ENCODE peak calls at places on chromosomes 1 and 21, in seven cellular contexts. H is prostate gland, Q is progenitor cell of endocrine pancreas, B is Calu3, L is pancreas, C is breast epithelium, O is colonic mucosa. J is an unnamed sample.

GRCh38 chr1:206992815-206993214 is 22.6 kb upstream of the FCAMR start:
- DNase-seq in H (no peak), Q (no peak), B (peak; percentile 48), L (no peak), C (no peak), O (no peak), J (no peak)

GRCh38 chr1:59393211-59394180 is 96.6 kb downstream of the FGGY start:
- DNase-seq in H (peak; percentile 64), Q (no peak), B (no peak), L (peak; percentile 73), C (peak; percentile 77), O (peak; percentile 41), J (no peak)

GRCh38 chr1:7302873-7303272 is 468.2 kb upstream of the VAMP3 start:
- DNase-seq in H (no peak), Q (no peak), B (no peak), L (no peak), C (no peak), O (peak; percentile 7), J (no peak)

GRCh38 chr21:27734146-27734545 is 767.3 kb upstream of the ADAMTS5 start:
- DNase-seq in H (no peak), Q (no peak), B (no peak), L (no peak), C (no peak), O (no peak), J (no peak)

GRCh38 chr1:217333939-217334338 is 297.0 kb downstream of the GPATCH2 start:
- DNase-seq in H (no peak), Q (no peak), B (peak; percentile 58), L (peak; percentile 13), C (no peak), O (peak; percentile 18), J (no peak)

GRCh38 chr1:3352952-3353331 is 101.5 kb upstream of the ARHGEF16 start:
- DNase-seq in H (no peak), Q (no peak), B (no peak), L (peak; percentile 57), C (no peak), O (peak; percentile 68), J (no peak)

GRCh38 chr1:45010855-45011811 is at the start of gene HECTD3:
- DNase-seq in H (peak; percentile 77), Q (peak; percentile 33), B (peak; percentile 69), L (peak; percentile 84), C (peak; percentile 60), O (peak; percentile 93), J (peak; percentile 61)

GRCh38 chr1:113133038-113133437 is 60.0 kb downstream of the LRIG2 start:
- DNase-seq in H (no peak), Q (no peak), B (no peak), L (no peak), C (no peak), O (no peak), J (no peak)

GRCh38 chr1:24981632-24982007 is 51.5 kb upstream of the RUNX3 start:
- DNase-seq in H (no peak), Q (no peak), B (no peak), L (no peak), C (no peak), O (no peak), J (peak; percentile 60)

GRCh38 chr1:116113615-116114014 is 2.4 kb downstream of the MAB21L3 start:
- DNase-seq in H (no peak), Q (no peak), B (no peak), L (no peak), C (no peak), O (no peak), J (no peak)

GRCh38 chr1:186987065-186987464 is 158.3 kb downstream of the PLA2G4A start:
- DNase-seq in H (no peak), Q (no peak), B (no peak), L (no peak), C (no peak), O (no peak), J (no peak)

GRCh38 chr1:51516639-51517158 is 2.4 kb downstream of the EPS15 start:
- DNase-seq in H (no peak), Q (no peak), B (no peak), L (no peak), C (no peak), O (no peak), J (no peak)

GRCh38 chr21:44013380-44014088 is 1.4 kb downstream of the TRAPPC10 start:
- DNase-seq in H (no peak), Q (no peak), B (no peak), L (no peak), C (no peak), O (peak; percentile 34), J (no peak)

GRCh38 chr1:213761845-213762407 is 225.8 kb upstream of the PROX1 start:
- DNase-seq in H (no peak), Q (no peak), B (no peak), L (no peak), C (no peak), O (no peak), J (no peak)

GRCh38 chr1:165828103-165828558 is 717 bp downstream of the UCK2 start:
- DNase-seq in H (peak; percentile 37), Q (no peak), B (peak; percentile 70), L (peak; percentile 69), C (no peak), O (peak; percentile 65), J (no peak)

GRCh38 chr1:66455446-66455845 is 78.5 kb upstream of the SGIP1 start:
- DNase-seq in H (no peak), Q (no peak), B (no peak), L (no peak), C (no peak), O (no peak), J (no peak)

GRCh38 chr1:168105846-168106245 is 30.9 kb downstream of the GPR161 start:
- DNase-seq in H (no peak), Q (no peak), B (no peak), L (no peak), C (no peak), O (no peak), J (no peak)

GRCh38 chr1:228099331-228099732 is 3.8 kb downstream of the C1orf35 start:
- DNase-seq in H (no peak), Q (no peak), B (no peak), L (peak; percentile 23), C (no peak), O (no peak), J (no peak)

DNA sequence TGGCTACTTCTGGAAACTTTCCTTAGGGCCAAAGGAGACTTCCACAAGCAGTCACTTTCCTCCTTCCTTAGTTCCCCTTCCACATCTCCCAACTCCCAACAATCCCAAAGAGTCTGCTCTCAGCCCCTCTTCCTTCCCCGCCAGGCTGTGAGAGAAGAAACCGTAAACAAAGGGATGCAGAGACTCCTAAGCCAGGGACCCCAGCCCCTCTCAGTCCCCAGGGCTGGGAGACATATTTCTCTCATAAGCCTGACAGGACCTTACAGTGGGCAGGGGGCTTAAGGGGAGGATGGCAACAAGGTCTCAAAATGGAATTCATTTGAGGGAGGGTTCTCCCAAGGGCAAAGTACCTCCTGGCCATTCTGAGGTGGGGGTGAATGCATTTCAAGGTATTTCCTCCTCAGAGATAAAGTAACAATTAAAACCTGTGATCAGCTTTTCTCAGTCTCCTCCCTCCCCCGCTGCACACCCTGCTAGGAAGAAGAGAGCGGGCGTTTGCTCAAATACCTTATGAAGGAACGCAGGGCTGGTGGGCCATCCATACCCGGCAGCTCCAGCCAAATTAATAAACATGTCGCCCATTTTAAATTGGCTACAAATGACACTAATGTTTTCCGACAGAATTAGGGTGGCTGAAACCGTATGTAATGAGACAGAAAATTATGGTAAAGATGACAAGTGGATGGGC is 4.0 kb downstream of the BARHL2 start:
- DNase-seq in H (no peak), Q (no peak), B (no peak), L (no peak), C (no peak), O (no peak), J (no peak)
- TF ChIP-seq CTCF in H (no peak), Q (no peak), B (no peak), L (no peak), C (no peak), O (no peak), J (no peak)

GRCh38 chr1:49013046-49013445 is 236.4 kb upstream of the BEND5 start:
- DNase-seq in H (no peak), Q (no peak), B (no peak), L (no peak), C (no peak), O (no peak), J (no peak)

GRCh38 chr1:49016030-49016991 is 239.6 kb upstream of the BEND5 start:
- DNase-seq in H (no peak), Q (no peak), B (no peak), L (no peak), C (no peak), O (no peak), J (no peak)
- TF ChIP-seq CTCF in H (no peak), Q (no peak), B (no peak), L (no peak), C (no peak), O (no peak), J (no peak)

GRCh38 chr21:42233067-42233981 is 14.4 kb downstream of the ABCG1 start:
- DNase-seq in H (peak; percentile 69), Q (no peak), B (peak; percentile 16), L (peak; percentile 46), C (peak; percentile 71), O (peak; percentile 76), J (peak; percentile 76)
- TF ChIP-seq CTCF in H (no peak), Q (peak; percentile 38), B (no peak), L (no peak), C (no peak), O (peak; percentile 30), J (peak; percentile 68)

GRCh38 chr1:30778156-30778978 is 20.8 kb upstream of the LAPTM5 start:
- DNase-seq in H (no peak), Q (no peak), B (peak; percentile 61), L (no peak), C (no peak), O (peak; percentile 54), J (no peak)

GRCh38 chr1:30780409-30780808 is 22.8 kb upstream of the LAPTM5 start:
- DNase-seq in H (no peak), Q (no peak), B (no peak), L (no peak), C (no peak), O (no peak), J (no peak)

GRCh38 chr1:30778979-30779293 is 21.4 kb upstream of the LAPTM5 start:
- DNase-seq in H (no peak), Q (no peak), B (no peak), L (no peak), C (no peak), O (no peak), J (no peak)

GRCh38 chr1:30777906-30778155 is 20.3 kb upstream of the LAPTM5 start:
- DNase-seq in H (no peak), Q (no peak), B (peak; percentile 24), L (no peak), C (no peak), O (no peak), J (no peak)

DNA sequence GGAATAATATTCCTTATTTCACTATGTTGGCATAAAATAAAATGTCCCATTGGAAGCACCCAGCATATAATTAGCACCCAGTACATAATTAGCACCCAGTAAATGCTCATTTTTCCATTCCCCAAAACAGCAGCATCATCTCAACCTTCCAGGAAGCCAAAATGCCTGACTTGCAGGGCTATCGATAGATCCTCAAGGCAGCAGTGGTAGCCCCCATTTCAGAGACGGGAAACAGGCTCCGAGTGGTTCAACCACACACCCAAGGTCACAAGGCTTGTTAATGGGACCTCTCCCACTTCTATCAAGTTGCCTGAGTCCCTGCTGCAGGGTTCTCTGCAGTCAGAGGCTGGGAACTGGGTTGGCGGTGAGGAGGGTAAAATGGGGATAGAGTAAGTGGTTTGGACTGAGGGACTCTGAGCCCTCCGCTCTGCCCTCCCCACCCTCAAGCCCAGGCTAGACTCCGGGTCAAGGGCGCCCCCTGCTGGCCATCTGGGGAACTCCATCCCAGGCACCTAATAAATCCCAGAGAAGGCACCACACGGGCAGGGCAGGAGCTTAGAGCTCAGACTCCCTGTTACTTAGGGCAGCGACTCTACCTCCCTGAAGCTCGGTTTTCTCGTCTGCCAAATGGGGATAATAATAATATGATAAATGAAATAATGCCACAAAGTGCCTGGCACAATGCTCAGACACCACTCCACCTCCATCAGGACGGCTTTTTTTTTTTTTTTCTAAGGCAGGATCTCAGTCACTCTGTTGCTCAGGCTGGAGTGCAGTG is 21.9 kb upstream of the LAPTM5 start:
- DNase-seq in H (peak; percentile 71), Q (peak; percentile 84), B (peak; percentile 91), L (peak; percentile 79), C (peak; percentile 69), O (peak; percentile 90), J (peak; percentile 90)
- TF ChIP-seq CTCF in H (peak; percentile 97), Q (peak; percentile 97), B (peak; percentile 96), L (peak; percentile 84), C (peak; percentile 96), O (peak; percentile 98), J (peak; percentile 97)

J was measured in natural killer cell.